ENCODE peak calls at places on chromosome 11, in seven cellular contexts. X is HuH-7.5, P is K562, C is A172, V is ovary, O is SJSA1, U is naive B cell. K is an unnamed sample.

GRCh38 chr11:7670631-7671030 is 2.7 kb downstream of the CYB5R2 start:
- DNase-seq in X (no peak), P (no peak), C (no peak), V (no peak), O (no peak), U (no peak), K (no peak)

GRCh38 chr11:33585564-33585963 is 115.1 kb downstream of the C11orf91 start:
- DNase-seq in X (no peak), P (no peak), C (no peak), V (no peak), O (no peak), U (no peak), K (no peak)

GRCh38 chr11:10314199-10315072 is 9.6 kb downstream of the ADM start:
- DNase-seq in X (no peak), P (no peak), C (peak), V (no peak), O (no peak), U (peak), K (peak)

GRCh38 chr11:65776710-65777141 is 4.0 kb downstream of the AP5B1 start:
- DNase-seq in X (no peak), P (no peak), C (no peak), V (no peak), O (no peak), U (no peak), K (no peak)

GRCh38 chr11:2913029-2913431 is 16.2 kb downstream of the PHLDA2 start:
- DNase-seq in X (no peak), P (peak), C (peak), V (no peak), O (no peak), U (no peak), K (no peak)

GRCh38 chr11:134662629-134663360 is 250.8 kb upstream of the B3GAT1 start:
- DNase-seq in X (no peak), P (no peak), C (no peak), V (no peak), O (no peak), U (no peak), K (no peak)

GRCh38 chr11:78244546-78245315 is 56.0 kb downstream of the USP35 start:
- DNase-seq in X (no peak), P (no peak), C (peak), V (no peak), O (no peak), U (no peak), K (no peak)

GRCh38 chr11:131601586-131601985 is 231.2 kb downstream of the NTM start:
- DNase-seq in X (no peak), P (no peak), C (no peak), V (no peak), O (peak), U (no peak), K (no peak)

GRCh38 chr11:1879941-1880720 is 11.6 kb downstream of the PRR33 start:
- DNase-seq in X (no peak), P (no peak), C (no peak), V (peak), O (no peak), U (no peak), K (no peak)

GRCh38 chr11:8707541-8708270 is 25.1 kb downstream of the RPL27A start:
- DNase-seq in X (no peak), P (no peak), C (no peak), V (peak), O (no peak), U (no peak), K (no peak)

GRCh38 chr11:20452585-20452984 is 65.1 kb downstream of the PRMT3 start:
- DNase-seq in X (no peak), P (no peak), C (no peak), V (no peak), O (no peak), U (no peak), K (no peak)

GRCh38 chr11:62545437-62546243 is 966 bp downstream of the AHNAK start:
- DNase-seq in X (peak), P (peak), C (peak), V (peak), O (peak), U (no peak), K (no peak)

GRCh38 chr11:70000228-70000627 is 77.9 kb upstream of the ANO1 start:
- DNase-seq in X (no peak), P (no peak), C (peak), V (no peak), O (no peak), U (no peak), K (peak)

GRCh38 chr11:121159721-121160120 is 58.7 kb downstream of the TECTA start:
- DNase-seq in X (no peak), P (no peak), C (no peak), V (no peak), O (no peak), U (no peak), K (no peak)

GRCh38 chr11:69896250-69896649 is 77.0 kb upstream of the FGF3 start:
- DNase-seq in X (no peak), P (no peak), C (peak), V (no peak), O (peak), U (no peak), K (no peak)

GRCh38 chr11:114259124-114259526 is 37.1 kb upstream of the NNMT start:
- DNase-seq in X (no peak), P (no peak), C (no peak), V (peak), O (no peak), U (peak), K (no peak)

GRCh38 chr11:2778630-2779498 is 79.1 kb upstream of the KCNQ1OT1 start:
- DNase-seq in X (peak), P (peak), C (peak), V (peak), O (peak), U (no peak), K (no peak)

GRCh38 chr11:44943118-44943517 is 7.6 kb downstream of the TP53I11 start:
- DNase-seq in X (no peak), P (no peak), C (no peak), V (no peak), O (no peak), U (peak), K (no peak)

GRCh38 chr11:100827934-100828661 is 141.0 kb downstream of the ARHGAP42 start:
- DNase-seq in X (no peak), P (no peak), C (peak), V (no peak), O (no peak), U (peak), K (peak)

GRCh38 chr11:134752526-134752925 is 340.5 kb upstream of the B3GAT1 start:
- DNase-seq in X (no peak), P (no peak), C (no peak), V (no peak), O (no peak), U (no peak), K (no peak)

GRCh38 chr11:71251159-71251721 is 1.1 kb downstream of the SHANK2 start:
- DNase-seq in X (peak), P (no peak), C (no peak), V (no peak), O (no peak), U (no peak), K (no peak)

GRCh38 chr11:1453611-1454386 is 32.8 kb downstream of the MOB2 start:
- DNase-seq in X (peak), P (peak), C (no peak), V (no peak), O (no peak), U (peak), K (peak)

GRCh38 chr11:129214710-129215295 is 22.7 kb upstream of the ARHGAP32 start:
- DNase-seq in X (no peak), P (no peak), C (no peak), V (no peak), O (no peak), U (no peak), K (peak)

GRCh38 chr11:68253682-68254081 is 18.1 kb downstream of the C11orf24 start:
- DNase-seq in X (no peak), P (no peak), C (no peak), V (no peak), O (no peak), U (no peak), K (no peak)

GRCh38 chr11:111694851-111695250 is 71.3 kb downstream of the PPP2R1B start:
- DNase-seq in X (no peak), P (no peak), C (no peak), V (no peak), O (no peak), U (no peak), K (no peak)

GRCh38 chr11:7020183-7020917 is at the start of the genes NLRP14 and ZNF214:
- DNase-seq in X (peak), P (peak), C (peak), V (peak), O (peak), U (no peak), K (no peak)

GRCh38 chr11:42571486-42572230 is 740.1 kb upstream of the API5 start:
- DNase-seq in X (no peak), P (no peak), C (no peak), V (no peak), O (no peak), U (no peak), K (no peak)

GRCh38 chr11:114080219-114080618 is 20.7 kb downstream of the ZBTB16 start:
- DNase-seq in X (no peak), P (no peak), C (peak), V (no peak), O (no peak), U (no peak), K (no peak)

GRCh38 chr11:45374632-45375031 is 88.5 kb upstream of the SYT13 start:
- DNase-seq in X (no peak), P (no peak), C (no peak), V (no peak), O (no peak), U (no peak), K (peak)

GRCh38 chr11:126431401-126432064 is 76.0 kb downstream of the ST3GAL4 start:
- DNase-seq in X (no peak), P (no peak), C (peak), V (peak), O (peak), U (no peak), K (no peak)

GRCh38 chr11:101862410-101863233 is 52.2 kb upstream of the CEP126 start:
- DNase-seq in X (peak), P (no peak), C (peak), V (peak), O (no peak), U (no peak), K (no peak)

GRCh38 chr11:130829801-130830562 is 86.3 kb downstream of the SNX19 start:
- DNase-seq in X (no peak), P (no peak), C (no peak), V (peak), O (no peak), U (no peak), K (no peak)

GRCh38 chr11:96315476-96315875 is 27.5 kb downstream of the MAML2 start:
- DNase-seq in X (no peak), P (no peak), C (no peak), V (no peak), O (no peak), U (no peak), K (no peak)

GRCh38 chr11:32829157-32829679 is 509 bp upstream of the PRRG4 start:
- DNase-seq in X (no peak), P (no peak), C (no peak), V (no peak), O (peak), U (peak), K (no peak)

GRCh38 chr11:764322-765024 is 12.8 kb downstream of the GATD1 start:
- DNase-seq in X (no peak), P (no peak), C (no peak), V (no peak), O (no peak), U (no peak), K (no peak)

GRCh38 chr11:61162092-61162935 is 1.1 kb upstream of the VPS37C start:
- DNase-seq in X (peak), P (peak), C (peak), V (no peak), O (no peak), U (peak), K (no peak)